ENCODE peak calls at places on chromosomes 5 and 9, in seven cellular contexts. M is fibroblast of mammary gland, Q is tibial nerve, F is astrocyte of the spinal cord, W is cardiac muscle cell, T is keratinocyte, P is breast epithelium. D is an unnamed sample.

GRCh38 chr5:135709998-135710670 is 124.3 kb upstream of the SLC25A48 start:
- DNase-seq in M (no peak), Q (no peak), F (no peak), W (no peak), T (no peak), P (no peak), D (no peak)

GRCh38 chr5:123808841-123809240 is 296.9 kb downstream of the CSNK1G3 start:
- DNase-seq in M (no peak), Q (no peak), F (no peak), W (no peak), T (no peak), P (no peak), D (no peak)

GRCh38 chr5:151234476-151235238 is 10.8 kb upstream of the CCDC69 start:
- DNase-seq in M (peak; percentile 81), Q (peak; percentile 72), F (peak; percentile 50), W (peak; percentile 96), T (no peak), P (peak; percentile 50), D (peak; percentile 33)

GRCh38 chr5:40494631-40495030 is 185.1 kb upstream of the PTGER4 start:
- DNase-seq in M (no peak), Q (no peak), F (no peak), W (no peak), T (no peak), P (no peak), D (no peak)

GRCh38 chr5:9919306-9920030 is 289.3 kb upstream of the TAS2R1 start:
- DNase-seq in M (no peak), Q (no peak), F (peak; percentile 56), W (no peak), T (no peak), P (no peak), D (no peak)

GRCh38 chr9:83355024-83355444 is 183.2 kb downstream of the FRMD3 start:
- DNase-seq in M (peak; percentile 88), Q (no peak), F (no peak), W (peak; percentile 87), T (no peak), P (no peak), D (peak; percentile 68)

GRCh38 chr5:176697267-176697928 is 50.1 kb downstream of the TSPAN17 start:
- DNase-seq in M (no peak), Q (no peak), F (no peak), W (no peak), T (no peak), P (no peak), D (no peak)

GRCh38 chr5:40518511-40518917 is 161.2 kb upstream of the PTGER4 start:
- DNase-seq in M (peak; percentile 71), Q (no peak), F (peak; percentile 53), W (no peak), T (peak; percentile 72), P (no peak), D (no peak)

GRCh38 chr5:170545313-170545712 is 41.5 kb downstream of the KCNIP1 start:
- DNase-seq in M (no peak), Q (no peak), F (no peak), W (no peak), T (no peak), P (no peak), D (no peak)

GRCh38 chr5:102670224-102670836 is 84.8 kb upstream of the PAM start:
- DNase-seq in M (peak; percentile 49), Q (no peak), F (no peak), W (peak; percentile 25), T (no peak), P (no peak), D (peak; percentile 17)

GRCh38 chr9:129554649-129555048 is 66.3 kb downstream of the C9orf50 start:
- DNase-seq in M (no peak), Q (no peak), F (no peak), W (peak; percentile 52), T (no peak), P (no peak), D (no peak)

GRCh38 chr5:114101153-114101552 is 260.7 kb upstream of the KCNN2 start:
- DNase-seq in M (peak; percentile 49), Q (no peak), F (peak; percentile 59), W (peak; percentile 67), T (no peak), P (no peak), D (peak; percentile 33)

GRCh38 chr5:122297587-122298298 is 14.3 kb upstream of the SNCAIP start:
- DNase-seq in M (no peak), Q (no peak), F (no peak), W (no peak), T (no peak), P (no peak), D (no peak)
- TF ChIP-seq CTCF in M (no peak), Q (no peak), F (no peak), W (no peak), T (no peak), P (no peak), D (no peak)

GRCh38 chr5:163760498-163760897 is 255.1 kb downstream of the MAT2B start:
- DNase-seq in M (peak; percentile 98), Q (no peak), F (peak; percentile 91), W (peak; percentile 98), T (no peak), P (no peak), D (peak; percentile 99)

GRCh38 chr5:163756170-163756569 is 250.8 kb downstream of the MAT2B start:
- DNase-seq in M (no peak), Q (no peak), F (no peak), W (no peak), T (no peak), P (no peak), D (no peak)

GRCh38 chr5:163759000-163759730 is 253.7 kb downstream of the MAT2B start:
- DNase-seq in M (no peak), Q (no peak), F (no peak), W (no peak), T (no peak), P (no peak), D (no peak)

GRCh38 chr5:163757344-163757743 is 251.9 kb downstream of the MAT2B start:
- DNase-seq in M (no peak), Q (no peak), F (peak; percentile 36), W (peak; percentile 50), T (no peak), P (no peak), D (no peak)

GRCh38 chr5:163758283-163758711 is 252.9 kb downstream of the MAT2B start:
- DNase-seq in M (peak; percentile 57), Q (no peak), F (peak; percentile 28), W (no peak), T (no peak), P (no peak), D (peak; percentile 72)
- H3K4me3 ChIP-seq in M (no peak overlapping the region), Q (no peak overlapping the region), F (no peak overlapping the region), W (no peak overlapping the region), T (no peak overlapping the region), P (no peak overlapping the region), D (no peak overlapping the region)

GRCh38 chr5:130545291-130545690 is 619.8 kb downstream of the HINT1 start:
- DNase-seq in M (peak; percentile 8), Q (no peak), F (no peak), W (no peak), T (no peak), P (no peak), D (no peak)
- TF ChIP-seq CTCF in M (no peak), Q (no peak), F (no peak), W (no peak), T (peak; percentile 17), P (no peak), D (no peak)

GRCh38 chr5:1666812-1667588 is 132.6 kb downstream of the MRPL36 start:
- DNase-seq in M (peak; percentile 21), Q (no peak), F (no peak), W (peak; percentile 46), T (no peak), P (peak; percentile 21), D (no peak)

GRCh38 chr5:1669276-1670155 is 130.1 kb downstream of the MRPL36 start:
- DNase-seq in M (no peak), Q (no peak), F (no peak), W (no peak), T (no peak), P (peak; percentile 15), D (no peak)

GRCh38 chr5:1666221-1666620 is 133.4 kb downstream of the MRPL36 start:
- DNase-seq in M (no peak), Q (no peak), F (no peak), W (no peak), T (no peak), P (peak; percentile 13), D (no peak)

GRCh38 chr5:1668141-1668721 is 131.4 kb downstream of the MRPL36 start:
- DNase-seq in M (no peak), Q (no peak), F (no peak), W (no peak), T (no peak), P (peak; percentile 15), D (no peak)

GRCh38 chr5:1667648-1668140 is 131.9 kb downstream of the MRPL36 start:
- DNase-seq in M (no peak), Q (no peak), F (no peak), W (no peak), T (no peak), P (peak; percentile 9), D (no peak)
- H3K4me3 ChIP-seq in M (no peak overlapping the region), Q (no peak overlapping the region), F (no peak overlapping the region), W (peak overlapping the region; percentile 42), T (no peak overlapping the region), P (no peak overlapping the region), D (no peak overlapping the region)

DNA sequence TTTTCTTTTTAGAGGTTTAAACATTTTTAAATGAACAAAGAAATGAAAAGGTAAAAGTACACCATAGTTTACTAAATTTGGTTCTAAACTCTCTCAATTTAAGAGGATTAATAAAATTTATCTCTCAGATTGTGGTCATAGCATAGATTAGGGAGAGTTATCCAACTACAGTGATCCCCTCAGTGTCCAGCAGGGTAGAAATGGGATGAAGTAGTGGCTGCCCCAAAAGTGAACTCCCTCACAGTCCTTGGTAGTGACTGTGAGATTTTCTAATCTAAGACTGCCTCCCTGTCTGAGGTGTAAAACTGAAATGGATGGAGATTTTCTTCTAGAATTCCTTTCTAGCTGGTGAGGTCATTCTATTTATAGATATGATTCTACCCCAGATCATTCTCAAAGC is 455.5 kb downstream of the ACTL7B start:
- DNase-seq in M (no peak), Q (no peak), F (no peak), W (no peak), T (no peak), P (no peak), D (no peak)
- TF ChIP-seq CTCF in M (peak; percentile 19), Q (no peak), F (peak; percentile 5), W (no peak), T (no peak), P (no peak), D (peak; percentile 22)

GRCh38 chr5:98927242-98927987 is 1.4 kb downstream of the CHD1 start:
- DNase-seq in M (peak; percentile 75), Q (peak; percentile 40), F (peak; percentile 72), W (peak; percentile 81), T (no peak), P (peak; percentile 59), D (peak; percentile 64)
- H3K4me3 ChIP-seq in M (peak overlapping the region; percentile 95), Q (peak overlapping the region; percentile 71), F (peak overlapping the region; percentile 78), W (peak overlapping the region; percentile 67), T (peak overlapping the region; percentile 82), P (peak overlapping the region; percentile 81), D (peak overlapping the region; percentile 83)

DNA sequence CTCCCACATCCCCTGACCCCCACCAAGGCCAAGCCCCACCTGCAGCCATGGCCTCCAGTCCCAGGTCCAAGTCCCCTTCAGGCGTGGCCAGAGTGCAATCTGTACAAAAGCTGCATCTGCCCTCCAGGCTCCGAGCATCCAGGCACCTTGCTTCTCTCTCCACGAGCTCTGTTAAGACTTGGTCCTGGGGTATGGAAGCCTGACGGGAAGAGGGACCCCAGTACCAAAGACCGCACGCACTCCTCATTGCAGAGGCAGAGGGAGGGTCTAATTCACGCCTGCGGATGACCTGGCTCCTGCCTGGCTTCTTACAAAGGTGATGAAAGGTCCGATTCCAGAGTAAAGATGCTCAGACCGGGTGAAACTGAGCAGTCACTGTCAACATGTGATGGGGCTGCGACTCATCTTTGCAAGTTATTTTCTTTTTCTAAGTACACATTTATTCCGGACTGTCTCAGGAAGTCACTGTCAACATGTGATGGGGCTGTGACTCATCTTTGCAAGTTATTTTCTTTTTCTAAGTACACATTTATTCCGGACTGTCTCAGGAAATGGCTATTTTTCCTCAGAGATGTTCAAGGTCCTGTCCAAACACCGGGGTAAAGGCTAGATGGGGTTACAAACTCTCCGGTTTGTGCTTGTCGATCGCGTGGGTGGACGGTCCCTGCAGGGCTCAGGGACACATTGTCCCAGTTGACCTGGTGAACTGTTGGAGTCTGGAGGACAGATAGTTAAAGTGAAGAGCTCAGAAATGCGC is 252.0 kb upstream of the IRX4 start:
- DNase-seq in M (peak; percentile 69), Q (no peak), F (peak; percentile 9), W (no peak), T (no peak), P (no peak), D (peak; percentile 2)
- TF ChIP-seq CTCF in M (no peak), Q (no peak), F (no peak), W (no peak), T (no peak), P (no peak), D (no peak)